ENCODE peak calls at places on chromosomes 7 and 10, in six cellular contexts. A, P, N, I, R and Z are unnamed samples.

GRCh38 chr10:83062871-83063270 is 1076.4 kb upstream of the GHITM start:
- DNase-seq in P (no peak), R (no peak), N (no peak), A (no peak), I (no peak), Z (no peak)

GRCh38 chr7:36303202-36304098 is 86.2 kb upstream of the ANLN start:
- DNase-seq in A (no peak), I (peak), R (peak), P (no peak), N (peak), Z (peak)

GRCh38 chr10:111034598-111035310 is 42.1 kb upstream of the ADRA2A start:
- DNase-seq in R (no peak), N (no peak), P (no peak), I (peak), A (no peak), Z (no peak)

GRCh38 chr10:77989081-77989724 is 40.1 kb downstream of the POLR3A start:
- DNase-seq in R (peak), I (no peak), N (no peak), A (no peak), P (no peak), Z (no peak)

GRCh38 chr10:104143829-104144228 is 21.9 kb downstream of the SFR1 start:
- DNase-seq in R (no peak), N (no peak), A (no peak), P (no peak), I (no peak), Z (no peak)

GRCh38 chr7:68224041-68224534 is 1227.5 kb downstream of the TYW1 start:
- DNase-seq in P (no peak), N (no peak), I (no peak), A (no peak), R (no peak), Z (peak)

GRCh38 chr10:97764519-97764931 is 7.3 kb downstream of the SFRP5 start:
- DNase-seq in N (no peak), A (no peak), P (no peak), R (no peak), I (no peak), Z (no peak)

GRCh38 chr10:4243169-4243568 is 458.2 kb upstream of the KLF6 start:
- DNase-seq in I (no peak), N (no peak), A (no peak), R (no peak), P (no peak), Z (no peak)

GRCh38 chr10:1358860-1359598 is 302.8 kb downstream of the WDR37 start:
- DNase-seq in P (no peak), A (no peak), R (no peak), I (no peak), N (no peak), Z (no peak)

GRCh38 chr7:92808006-92808405 is 28.4 kb downstream of the CDK6 start:
- DNase-seq in N (no peak), I (peak), A (no peak), P (no peak), R (no peak), Z (no peak)

GRCh38 chr10:116688241-116688711 is 54.1 kb downstream of the HSPA12A start:
- DNase-seq in N (peak), A (no peak), P (no peak), R (no peak), I (peak), Z (no peak)

GRCh38 chr10:119723624-119724023 is 2.2 kb upstream of the INPP5F start:
- DNase-seq in N (no peak), A (no peak), R (no peak), P (no peak), I (no peak), Z (no peak)

GRCh38 chr10:86130737-86131475 is 235.7 kb downstream of the GRID1 start:
- DNase-seq in N (no peak), P (no peak), A (no peak), I (no peak), R (no peak), Z (no peak)

GRCh38 chr10:80196270-80196949 is 8.9 kb downstream of the ANXA11 start:
- DNase-seq in R (no peak), P (peak), A (peak), I (peak), N (no peak), Z (no peak)

GRCh38 chr7:13017325-13017853 is 330.0 kb downstream of the ARL4A start:
- DNase-seq in R (no peak), N (peak), A (no peak), P (no peak), I (peak), Z (no peak)

GRCh38 chr10:60414877-60415585 is 25.4 kb upstream of the ANK3 start:
- DNase-seq in I (peak), A (no peak), R (no peak), P (no peak), N (peak), Z (no peak)

GRCh38 chr10:5094265-5095205 is at the start of gene AKR1C3:
- DNase-seq in I (peak), N (peak), A (no peak), P (no peak), R (no peak), Z (no peak)

GRCh38 chr10:115129752-115130151 is 36.6 kb downstream of the ATRNL1 start:
- DNase-seq in R (no peak), I (peak), P (no peak), A (peak), N (peak), Z (no peak)

GRCh38 chr7:7639421-7639820 is 1.1 kb upstream of the UMAD1 start:
- DNase-seq in P (no peak), I (no peak), N (no peak), A (no peak), R (no peak), Z (no peak)

GRCh38 chr7:2005746-2006145 is 227.0 kb downstream of the MAD1L1 start:
- DNase-seq in A (no peak), P (no peak), N (no peak), R (no peak), I (no peak), Z (no peak)

GRCh38 chr7:67343566-67343965 is 346.9 kb downstream of the TYW1 start:
- DNase-seq in A (no peak), P (no peak), N (no peak), R (peak), I (no peak), Z (no peak)

GRCh38 chr10:14123066-14123465 is 207.7 kb downstream of the FRMD4A start:
- DNase-seq in I (no peak), R (no peak), N (no peak), P (no peak), A (no peak), Z (no peak)

GRCh38 chr7:51280156-51280555 is 36.5 kb downstream of the COBL start:
- DNase-seq in N (no peak), P (no peak), A (no peak), R (no peak), I (no peak), Z (no peak)

GRCh38 chr7:94266278-94266677 is 128.4 kb upstream of the COL1A2 start:
- DNase-seq in A (no peak), N (no peak), R (no peak), P (no peak), I (no peak), Z (no peak)

GRCh38 chr7:81926154-81926553 is 156.3 kb upstream of the HGF start:
- DNase-seq in P (no peak), A (no peak), R (no peak), I (peak), N (no peak), Z (no peak)

GRCh38 chr7:104960741-104961479 is 53.1 kb upstream of the KMT2E start:
- DNase-seq in A (no peak), R (no peak), P (no peak), N (no peak), I (no peak), Z (no peak)

GRCh38 chr7:17696422-17696821 is 243.9 kb downstream of the SNX13 start:
- DNase-seq in I (peak), R (peak), A (no peak), P (no peak), N (no peak), Z (no peak)

GRCh38 chr10:1726861-1727260 is 10.5 kb downstream of the ADARB2 start:
- DNase-seq in R (no peak), P (no peak), N (no peak), I (no peak), A (no peak), Z (no peak)

GRCh38 chr7:95547356-95547755 is 49.0 kb downstream of the PDK4 start:
- DNase-seq in P (no peak), A (no peak), I (no peak), R (no peak), N (no peak), Z (no peak)

GRCh38 chr7:73841689-73842247 is 548 bp downstream of the METTL27 start:
- DNase-seq in P (no peak), I (no peak), A (no peak), N (no peak), R (no peak), Z (no peak)

GRCh38 chr10:129888784-129889616 is 75.1 kb downstream of the EBF3 start:
- DNase-seq in A (peak), R (peak), I (peak), N (no peak), P (no peak), Z (no peak)

GRCh38 chr7:25789701-25790240 is 362.2 kb upstream of the NFE2L3 start:
- DNase-seq in R (no peak), I (no peak), N (no peak), A (no peak), P (no peak), Z (no peak)

GRCh38 chr7:27723086-27723485 is 16.9 kb upstream of the TAX1BP1 start:
- DNase-seq in N (no peak), P (no peak), A (no peak), I (peak), R (no peak), Z (no peak)